ENCODE peak calls at places on chromosomes 16 and 17, in six cellular contexts. Q, H, G, F, Z and B are unnamed samples.
A peak's percentile ranks its signal among the peaks of the same experiment; 100 is the strongest.

GRCh38 chr17:79658811-79659207 is 48.0 kb upstream of the RBFOX3 start:
- DNase-seq in G (no peak), Z (no peak), H (peak; percentile 4), F (no peak), Q (no peak), B (peak; percentile 25)

GRCh38 chr17:58172369-58173071 is 5.7 kb downstream of the OR4D2 start:
- DNase-seq in Z (peak; percentile 49), Q (peak; percentile 21), F (no peak), H (no peak), G (no peak), B (no peak)

GRCh38 chr17:52297230-52298010 is 138.9 kb upstream of the CA10 start:
- DNase-seq in G (no peak), H (no peak), F (no peak), Q (no peak), Z (no peak), B (no peak)

GRCh38 chr17:76136276-76137025 is 4.6 kb downstream of the FOXJ1 start:
- DNase-seq in Z (no peak), F (no peak), Q (no peak), H (no peak), G (no peak), B (peak; percentile 83)

GRCh38 chr16:85557083-85557975 is 55.8 kb upstream of the GSE1 start:
- DNase-seq in H (peak; percentile 59), Z (no peak), Q (peak; percentile 37), F (no peak), G (no peak), B (peak; percentile 94)

GRCh38 chr16:83992624-83993023 is 24.6 kb downstream of the NECAB2 start:
- DNase-seq in G (no peak), H (peak; percentile 29), F (peak; percentile 33), Z (no peak), Q (no peak), B (peak; percentile 90)

GRCh38 chr17:57463103-57463885 is 207.0 kb downstream of the MSI2 start:
- DNase-seq in F (peak; percentile 63), G (no peak), Q (no peak), H (peak; percentile 56), Z (peak; percentile 40), B (peak; percentile 89)

GRCh38 chr16:71723537-71724319 is 773 bp downstream of the PHLPP2 start:
- DNase-seq in H (peak; percentile 92), G (peak; percentile 83), Z (peak; percentile 60), Q (peak; percentile 72), F (peak; percentile 72), B (peak; percentile 97)

GRCh38 chr16:19815418-19815817 is 69.2 kb downstream of the GPRC5B start:
- DNase-seq in H (no peak), Z (no peak), G (no peak), Q (no peak), F (no peak), B (no peak)

GRCh38 chr17:44831270-44831770 is 1.2 kb upstream of the GJC1 start:
- DNase-seq in Z (no peak), Q (no peak), F (no peak), H (no peak), G (no peak), B (no peak)
- H3K27me3 ChIP-seq in Z (no peaks in the 10 kb centered on the region), Q (peaks cover 35% of the 10 kb centered on the region), F (no peaks in the 10 kb centered on the region), H (no peaks in the 10 kb centered on the region), G (peaks cover 8% of the 10 kb centered on the region), B (no peaks in the 10 kb centered on the region)

GRCh38 chr17:17749921-17750320 is 68.7 kb downstream of the RAI1 start:
- DNase-seq in H (peak; percentile 70), Z (peak; percentile 25), G (peak; percentile 70), Q (peak; percentile 43), F (no peak), B (peak; percentile 88)

GRCh38 chr17:17750881-17751280 is 69.6 kb downstream of the RAI1 start:
- DNase-seq in F (no peak), G (peak; percentile 65), H (no peak), Z (peak; percentile 32), Q (peak; percentile 42), B (peak; percentile 77)

GRCh38 chr17:17752822-17753448 is 71.7 kb downstream of the RAI1 start:
- DNase-seq in Z (peak; percentile 33), H (peak; percentile 30), F (no peak), Q (no peak), G (no peak), B (peak; percentile 86)

GRCh38 chr17:17751996-17752821 is 71.0 kb downstream of the RAI1 start:
- DNase-seq in G (peak; percentile 98), F (peak; percentile 96), Z (peak; percentile 87), Q (peak; percentile 96), H (peak; percentile 98), B (peak; percentile 100)

DNA sequence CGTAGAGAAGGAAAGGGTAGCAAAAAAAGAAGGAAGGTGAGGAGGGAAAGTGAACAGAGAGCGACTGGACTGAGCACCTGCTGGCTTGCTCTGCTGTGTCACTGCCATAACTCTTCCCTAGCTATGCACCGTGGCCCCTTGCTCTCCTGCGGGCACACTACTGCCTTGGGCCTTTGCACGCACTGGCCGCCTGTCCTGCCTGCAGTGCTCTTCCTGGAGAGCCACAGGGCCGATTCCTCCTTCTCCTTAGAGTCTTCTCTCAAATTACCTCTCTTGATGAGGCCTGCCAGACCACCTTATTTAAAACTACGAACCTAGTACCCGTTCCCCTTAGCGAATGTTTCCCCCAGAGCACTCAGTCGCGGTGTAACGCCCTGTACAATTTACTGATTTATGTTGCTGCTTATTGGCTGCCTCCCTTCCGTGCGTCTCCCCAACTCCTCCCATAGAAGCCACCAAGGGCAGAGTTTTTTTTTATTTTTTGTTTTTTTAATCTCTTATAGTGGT is 70.3 kb downstream of the RAI1 start:
- DNase-seq in Q (no peak), Z (peak; percentile 30), G (no peak), F (no peak), H (no peak), B (peak; percentile 76)
- H3K4me3 ChIP-seq in Q (peak overlapping the region; percentile 73), Z (peak overlapping the region; percentile 56), G (no peak overlapping the region), F (peak overlapping the region; percentile 11), H (peak overlapping the region; percentile 82), B (peak overlapping the region; percentile 74)

GRCh38 chr16:65660390-65660789 is 538.5 kb upstream of the CDH11 start:
- DNase-seq in Z (no peak), G (no peak), Q (no peak), F (no peak), H (peak; percentile 16), B (peak; percentile 73)
- H3K27me3 ChIP-seq in Z (peaks cover 11% of the 10 kb centered on the region), G (no peaks in the 10 kb centered on the region), Q (no peaks in the 10 kb centered on the region), F (no peaks in the 10 kb centered on the region), H (no peaks in the 10 kb centered on the region), B (peaks cover 2% of the 10 kb centered on the region)

GRCh38 chr17:55543709-55544108 is 32.5 kb upstream of the SMIM36 start:
- DNase-seq in F (no peak), Q (no peak), H (no peak), G (no peak), Z (no peak), B (no peak)
- H3K4me3 ChIP-seq in F (no peak overlapping the region), Q (no peak overlapping the region), H (no peak overlapping the region), G (no peak overlapping the region), Z (no peak overlapping the region), B (no peak overlapping the region)

GRCh38 chr16:86575754-86576557 is 2.4 kb upstream of the FOXL1 start:
- DNase-seq in Q (no peak), Z (no peak), F (peak; percentile 84), G (peak; percentile 36), H (peak; percentile 53), B (peak; percentile 95)
- H3K27me3 ChIP-seq in Q (peaks cover 24% of the 10 kb centered on the region), Z (peaks cover 77% of the 10 kb centered on the region), F (no peaks in the 10 kb centered on the region), G (no peaks in the 10 kb centered on the region), H (peaks cover 3% of the 10 kb centered on the region), B (no peaks in the 10 kb centered on the region)

GRCh38 chr17:4938069-4938491 is 1.8 kb downstream of the SLC25A11 start:
- DNase-seq in F (no peak), H (no peak), G (no peak), Z (no peak), Q (no peak), B (no peak)
- H3K4me3 ChIP-seq in F (no peak overlapping the region), H (no peak overlapping the region), G (no peak overlapping the region), Z (no peak overlapping the region), Q (no peak overlapping the region), B (no peak overlapping the region)